ENCODE peak calls at places on chromosomes 6 and 20, in five cellular contexts. V, L, I, K and U are unnamed samples.

GRCh38 chr6:21594427-21595264 is 1.1 kb downstream of the SOX4 start:
- DNase-seq in L (peak), I (peak), K (peak), V (no peak), U (peak)

GRCh38 chr20:55172310-55173002 is 697.1 kb downstream of the DOK5 start:
- DNase-seq in V (no peak), K (no peak), L (no peak), I (no peak), U (no peak)

GRCh38 chr20:58099291-58099915 is 129.1 kb downstream of the ANKRD60 start:
- DNase-seq in V (no peak), L (no peak), I (no peak), K (no peak), U (no peak)

GRCh38 chr20:11207749-11208502 is 534.1 kb upstream of the JAG1 start:
- DNase-seq in K (no peak), I (no peak), V (peak), L (peak), U (no peak)

GRCh38 chr6:13560651-13561044 is 13.8 kb upstream of the SIRT5 start:
- DNase-seq in V (no peak), L (no peak), K (no peak), I (no peak), U (no peak)

GRCh38 chr6:27864906-27865883 is 47.0 kb downstream of the OR2B2 start:
- DNase-seq in L (peak), K (no peak), I (peak), V (no peak), U (peak)

GRCh38 chr6:24947636-24948035 is 11.9 kb upstream of the RIPOR2 start:
- DNase-seq in I (no peak), L (no peak), V (no peak), K (no peak), U (no peak)

GRCh38 chr6:145315982-145316600 is 419.2 kb downstream of the EPM2A start:
- DNase-seq in K (no peak), I (no peak), L (no peak), V (no peak), U (no peak)

GRCh38 chr20:7744411-7744810 is 195.8 kb downstream of the HAO1 start:
- DNase-seq in I (no peak), V (no peak), L (no peak), K (no peak), U (no peak)

GRCh38 chr6:137913434-137913833 is 46.4 kb downstream of the TNFAIP3 start:
- DNase-seq in V (no peak), K (no peak), I (no peak), L (no peak), U (no peak)

GRCh38 chr6:99995916-99996315 is 1.9 kb upstream of the MCHR2 start:
- DNase-seq in I (no peak), V (no peak), L (no peak), K (no peak), U (no peak)

GRCh38 chr6:16885411-16886160 is 124.3 kb upstream of the ATXN1 start:
- DNase-seq in L (no peak), K (no peak), I (no peak), V (no peak), U (no peak)

GRCh38 chr20:34946661-34947060 is 8.9 kb downstream of the GSS start:
- DNase-seq in I (no peak), V (no peak), L (no peak), K (no peak), U (no peak)

GRCh38 chr20:8155848-8156602 is 24.0 kb downstream of the PLCB1 start:
- DNase-seq in I (no peak), V (no peak), K (no peak), L (no peak), U (no peak)

GRCh38 chr20:46559685-46560440 is 9.4 kb upstream of the OCSTAMP start:
- DNase-seq in I (no peak), V (no peak), K (no peak), L (no peak), U (no peak)

GRCh38 chr6:37110455-37111155 is 59.3 kb upstream of the PIM1 start:
- DNase-seq in V (no peak), K (no peak), I (no peak), L (no peak), U (no peak)

GRCh38 chr6:85483861-85484260 is 34.0 kb downstream of the NT5E start:
- DNase-seq in V (no peak), L (no peak), I (no peak), K (no peak), U (no peak)

GRCh38 chr6:145813285-145814034 is 1.1 kb downstream of the FBXO30 start:
- DNase-seq in L (no peak), K (no peak), I (no peak), V (no peak), U (no peak)

GRCh38 chr20:23318347-23318746 is 32.2 kb upstream of the NXT1 start:
- DNase-seq in I (no peak), V (no peak), L (no peak), K (no peak), U (no peak)

GRCh38 chr20:23317081-23317480 is 33.5 kb upstream of the NXT1 start:
- DNase-seq in I (no peak), K (no peak), V (no peak), L (no peak), U (no peak)

GRCh38 chr20:23316626-23317025 is 34.0 kb upstream of the NXT1 start:
- DNase-seq in K (no peak), V (no peak), I (no peak), L (no peak), U (no peak)

GRCh38 chr20:23325107-23325506 is 25.5 kb upstream of the NXT1 start:
- DNase-seq in L (no peak), K (no peak), V (no peak), I (no peak), U (no peak)

DNA sequence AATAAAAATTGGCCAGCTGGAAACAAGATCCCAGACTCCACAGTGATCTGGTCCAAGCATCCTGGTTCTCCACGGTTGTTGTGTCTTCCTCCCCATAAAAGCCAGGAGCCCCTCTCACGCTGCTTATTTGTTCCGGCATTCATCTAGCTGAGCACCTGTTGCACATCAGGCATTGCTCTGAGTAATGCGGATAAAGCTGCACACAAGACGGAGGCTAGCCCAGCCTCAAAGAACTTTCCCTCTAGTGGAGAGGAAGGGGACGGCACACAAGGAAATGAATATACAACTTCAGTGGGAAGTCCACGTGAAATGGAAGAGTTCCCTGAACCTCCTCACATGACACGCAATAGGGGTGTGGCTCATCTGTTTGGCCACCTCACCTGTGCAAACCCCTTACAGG is 30.3 kb upstream of the NXT1 start:
- DNase-seq in I (no peak), L (peak), K (no peak), V (no peak), U (no peak)
- TF ChIP-seq CTCF in I (no peak), L (peak), K (peak), V (peak), U (no peak)

GRCh38 chr6:7727951-7728854 is 2.3 kb downstream of the BMP6 start:
- DNase-seq in I (no peak), K (no peak), V (no peak), L (peak), U (no peak)
- H3K27ac ChIP-seq in I (no peak), K (no peak), V (no peak), L (peak), U (no peak)

DNA sequence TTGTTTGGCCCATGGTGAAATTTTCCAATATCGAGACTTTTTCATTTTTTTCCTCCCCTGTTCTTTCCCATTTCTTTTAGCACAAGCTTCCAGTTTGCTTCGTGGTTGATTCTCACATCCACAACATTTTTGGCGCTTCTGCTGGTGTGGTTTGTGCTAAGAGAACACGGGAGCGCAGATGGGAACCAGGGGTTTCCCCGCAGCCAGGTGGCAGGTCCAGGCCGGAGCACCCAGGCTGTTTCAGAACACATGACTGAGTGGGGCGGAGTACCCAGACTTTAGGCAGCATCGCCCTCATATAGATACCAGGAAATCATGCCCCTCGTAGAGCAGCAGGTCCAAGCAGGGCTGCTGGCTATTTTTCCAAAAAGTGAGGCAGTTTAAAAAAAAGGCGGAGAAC is 58.0 kb downstream of the SYTL3 start:
- DNase-seq in L (no peak), V (no peak), I (no peak), K (peak), U (no peak)
- H3K4me3 ChIP-seq in L (no peak), V (peak), I (no peak), K (peak), U (no peak)

DNA sequence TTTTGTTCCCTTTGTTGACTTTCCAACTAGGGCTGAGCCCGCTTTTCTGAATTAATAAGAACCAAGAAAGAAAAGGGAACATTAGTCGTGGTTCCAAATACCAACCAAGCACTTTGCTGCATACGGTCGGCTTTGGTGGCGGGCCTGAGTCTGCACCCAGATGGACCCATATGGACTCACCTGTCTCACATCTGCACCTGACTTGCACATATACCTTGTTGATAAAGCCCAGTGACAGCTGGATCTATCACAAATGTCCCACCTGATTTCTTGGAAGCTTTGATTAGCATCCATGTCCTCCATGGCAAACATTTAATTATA is 39.0 kb downstream of the TPD52L1 start:
- DNase-seq in V (no peak), K (no peak), L (no peak), I (no peak), U (no peak)
- TF ChIP-seq CTCF in V (no peak), K (no peak), L (no peak), I (no peak), U (no peak)

DNA sequence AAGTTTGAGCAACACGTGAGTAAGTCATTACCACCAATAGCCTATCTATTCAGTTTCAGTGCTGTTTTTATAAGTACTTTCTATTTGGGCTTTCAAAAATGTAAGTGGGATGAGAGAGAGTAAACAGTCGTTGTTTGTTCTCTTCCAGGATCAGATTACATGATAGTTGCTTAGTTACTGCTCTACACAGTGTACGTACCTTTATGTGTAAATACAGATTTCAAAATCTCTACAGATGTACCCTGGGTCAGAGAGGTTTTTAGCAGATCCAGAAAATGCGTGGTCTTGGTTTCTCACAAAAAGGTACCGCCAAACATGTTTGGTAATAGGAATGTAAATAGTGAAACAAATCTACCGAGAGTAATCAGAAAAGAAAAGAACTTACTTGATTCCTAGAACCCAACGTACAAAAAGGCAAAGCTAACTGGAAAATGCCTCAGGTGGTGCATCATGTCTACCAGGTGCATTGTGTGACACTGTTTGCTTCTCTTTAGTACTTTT is 421.1 kb downstream of the BCKDHB start:
- DNase-seq in K (no peak), V (no peak), L (peak), I (no peak), U (no peak)
- H3K27ac ChIP-seq in K (no peak), V (no peak), L (no peak), I (no peak), U (peak)

DNA sequence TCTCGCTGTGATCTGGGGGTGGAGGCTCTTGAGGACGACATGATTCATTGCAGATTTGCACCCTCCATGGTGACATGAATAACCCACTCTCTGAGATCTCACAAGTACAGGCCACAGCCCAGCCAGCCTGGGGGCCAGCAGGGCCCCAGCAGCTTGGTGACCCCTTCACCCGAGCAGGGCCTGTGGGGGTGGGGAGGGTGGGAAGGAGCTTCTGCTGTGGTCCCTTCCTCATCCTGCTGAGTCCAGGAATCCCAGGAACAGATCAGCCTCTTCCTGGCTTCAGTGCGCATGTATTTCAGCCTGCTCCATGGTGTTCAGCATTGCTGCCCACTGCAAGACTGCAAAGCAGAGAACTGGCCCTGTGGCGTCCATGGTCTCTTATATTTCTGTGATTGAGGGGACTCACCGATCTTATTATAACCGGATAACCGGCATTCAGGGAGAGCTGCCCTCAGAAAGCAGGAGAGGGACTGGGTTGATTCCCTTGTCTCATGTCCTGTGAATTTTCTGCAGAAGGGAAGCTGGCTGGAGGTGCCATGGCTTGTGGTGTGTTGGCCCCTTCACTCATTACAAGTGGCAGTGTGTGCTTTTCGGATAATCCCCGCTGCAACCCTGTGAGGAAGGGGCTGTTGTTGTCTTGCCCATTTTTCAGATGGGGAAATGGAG is 118.8 kb upstream of the FRMD1 start:
- DNase-seq in L (no peak), I (no peak), K (no peak), V (no peak), U (no peak)
- H3K4me3 ChIP-seq in L (no peak), I (no peak), K (no peak), V (no peak), U (no peak)